ENCODE peak calls at places on chromosomes 5 and 9, in nine cellular contexts. B is MCF 10A, I is GM10248, O is mammary epithelial cell, E is fibroblast of lung, U is foreskin fibroblast, V is lower lobe of right lung, D is PC-9, C is left ventricle myocardium inferior. Q is an unnamed sample.

GRCh38 chr9:114027159-114027895 is 50.8 kb downstream of the AMBP start:
- DNase-seq in B (no peak), I (peak), O (no peak), E (no peak), U (no peak), V (no peak), D (no peak), C (no peak), Q (no peak)

GRCh38 chr9:89278997-89279739 is 31.8 kb upstream of the CKS2 start:
- DNase-seq in B (peak), I (peak), O (peak), E (peak), U (peak), V (no peak), D (no peak), C (no peak), Q (peak)

GRCh38 chr5:52838306-52839015 is 50.7 kb downstream of the ITGA1 start:
- DNase-seq in B (peak), I (no peak), O (no peak), E (no peak), U (no peak), V (no peak), D (no peak), C (no peak), Q (no peak)

GRCh38 chr5:170431571-170431970 is 42.4 kb upstream of the KCNMB1 start:
- DNase-seq in B (no peak), I (no peak), O (no peak), E (no peak), U (no peak), V (no peak), D (no peak), C (no peak), Q (no peak)

GRCh38 chr5:1020461-1020961 is 11.9 kb downstream of the NKD2 start:
- DNase-seq in B (no peak), I (no peak), O (no peak), E (no peak), U (no peak), V (peak), D (no peak), C (peak), Q (no peak)

GRCh38 chr5:1167361-1167727 is 34.1 kb upstream of the SLC6A19 start:
- DNase-seq in B (no peak), I (no peak), O (no peak), E (no peak), U (no peak), V (peak), D (no peak), C (no peak), Q (no peak)

GRCh38 chr5:133936611-133937015 is 31.8 kb downstream of the C5orf15 start:
- DNase-seq in B (no peak), I (no peak), O (no peak), E (no peak), U (no peak), V (no peak), D (no peak), C (no peak), Q (no peak)

GRCh38 chr5:143262393-143263174 is 140.9 kb downstream of the NR3C1 start:
- DNase-seq in B (peak), I (no peak), O (peak), E (peak), U (peak), V (no peak), D (peak), C (no peak), Q (no peak)

GRCh38 chr9:88243736-88244135 is 105.5 kb upstream of the SPATA31C2 start:
- DNase-seq in B (no peak), I (no peak), O (no peak), E (no peak), U (no peak), V (no peak), D (no peak), C (no peak), Q (no peak)

GRCh38 chr9:134372621-134373267 is 46.5 kb downstream of the RXRA start:
- DNase-seq in B (peak), I (no peak), O (no peak), E (no peak), U (no peak), V (peak), D (no peak), C (peak), Q (no peak)

GRCh38 chr9:127418037-127418471 is 6.1 kb upstream of the ZNF79 start:
- DNase-seq in B (peak), I (peak), O (no peak), E (no peak), U (peak), V (no peak), D (no peak), C (no peak), Q (peak)

GRCh38 chr9:81112638-81113037 is 576.7 kb downstream of the TLE1 start:
- DNase-seq in B (no peak), I (no peak), O (no peak), E (no peak), U (no peak), V (no peak), D (no peak), C (no peak), Q (no peak)

GRCh38 chr5:155258139-155258538 is 244.6 kb downstream of the KIF4B start:
- DNase-seq in B (no peak), I (no peak), O (no peak), E (no peak), U (no peak), V (no peak), D (no peak), C (no peak), Q (no peak)

GRCh38 chr5:1512541-1513291 is 11.0 kb downstream of the LPCAT1 start:
- DNase-seq in B (no peak), I (no peak), O (no peak), E (no peak), U (no peak), V (peak), D (no peak), C (peak), Q (no peak)

GRCh38 chr9:96515629-96516470 is 65.9 kb downstream of the HABP4 start:
- DNase-seq in B (no peak), I (no peak), O (no peak), E (peak), U (peak), V (no peak), D (no peak), C (no peak), Q (no peak)

GRCh38 chr9:75962186-75963036 is 71.9 kb downstream of the PCSK5 start:
- DNase-seq in B (no peak), I (no peak), O (no peak), E (peak), U (peak), V (peak), D (peak), C (peak), Q (no peak)

DNA sequence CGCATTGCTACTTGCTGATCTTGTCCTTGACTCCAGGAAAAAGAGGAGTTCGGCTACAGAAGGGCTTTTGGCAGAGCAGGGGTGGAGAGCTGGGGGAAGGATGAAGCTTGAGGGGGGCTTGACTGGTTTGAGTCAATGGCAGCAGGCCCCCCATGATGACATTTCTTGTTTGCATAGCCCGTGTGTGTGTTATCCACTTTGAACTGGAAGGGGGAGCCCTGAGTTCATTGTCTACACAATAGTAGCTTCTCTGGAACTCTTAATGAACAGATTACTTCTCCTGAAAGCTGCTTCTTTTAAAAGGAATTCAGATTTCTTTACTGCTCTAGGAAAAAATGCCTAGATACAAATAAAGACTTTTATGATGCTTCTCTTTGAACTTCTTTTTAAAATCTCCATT is 2.3 kb downstream of the IFNB1 start:
- DNase-seq in B (no peak), I (no peak), O (no peak), E (no peak), U (no peak), V (no peak), D (no peak), C (no peak), Q (no peak)
- TF ChIP-seq CTCF in B (no peak), I (no peak), O (no peak), E (no peak), U (peak), V (no peak), D (no peak), C (no peak), Q (no peak)

GRCh38 chr9:131720330-131720729 is 19.5 kb downstream of the RAPGEF1 start:
- DNase-seq in B (no peak), I (no peak), O (no peak), E (no peak), U (no peak), V (no peak), D (no peak), C (no peak), Q (no peak)

GRCh38 chr9:131724678-131725077 is 15.2 kb downstream of the RAPGEF1 start:
- DNase-seq in B (no peak), I (no peak), O (no peak), E (no peak), U (no peak), V (no peak), D (no peak), C (no peak), Q (no peak)

GRCh38 chr9:131723632-131724031 is 16.2 kb downstream of the RAPGEF1 start:
- DNase-seq in B (no peak), I (no peak), O (no peak), E (no peak), U (no peak), V (no peak), D (no peak), C (no peak), Q (no peak)

GRCh38 chr9:131721096-131721495 is 18.8 kb downstream of the RAPGEF1 start:
- DNase-seq in B (no peak), I (no peak), O (no peak), E (no peak), U (no peak), V (no peak), D (no peak), C (no peak), Q (no peak)

GRCh38 chr9:131722260-131722659 is 17.6 kb downstream of the RAPGEF1 start:
- DNase-seq in B (no peak), I (no peak), O (no peak), E (peak), U (no peak), V (no peak), D (no peak), C (peak), Q (no peak)
- TF ChIP-seq CTCF in B (no peak), I (no peak), O (no peak), E (peak), U (no peak), V (no peak), D (no peak), C (peak), Q (peak)

GRCh38 chr5:157471709-157472108 is 11.7 kb downstream of the NIPAL4 start:
- DNase-seq in B (peak), I (peak), O (peak), E (peak), U (peak), V (no peak), D (no peak), C (no peak), Q (peak)
- TF ChIP-seq CTCF in B (peak), I (peak), O (peak), E (peak), U (peak), V (peak), D (peak), C (peak), Q (peak)

GRCh38 chr9:92030367-92030766 is 80.3 kb upstream of the ROR2 start:
- DNase-seq in B (no peak), I (no peak), O (no peak), E (no peak), U (no peak), V (no peak), D (no peak), C (no peak), Q (no peak)

GRCh38 chr9:92032891-92033290 is 82.3 kb downstream of the SPTLC1 start:
- DNase-seq in B (peak), I (no peak), O (peak), E (no peak), U (no peak), V (no peak), D (no peak), C (no peak), Q (no peak)

GRCh38 chr9:92026206-92027002 is 76.4 kb upstream of the ROR2 start:
- DNase-seq in B (no peak), I (no peak), O (no peak), E (no peak), U (no peak), V (no peak), D (no peak), C (no peak), Q (no peak)

GRCh38 chr9:92033307-92033706 is 81.9 kb downstream of the SPTLC1 start:
- DNase-seq in B (no peak), I (no peak), O (no peak), E (no peak), U (no peak), V (no peak), D (no peak), C (no peak), Q (no peak)

DNA sequence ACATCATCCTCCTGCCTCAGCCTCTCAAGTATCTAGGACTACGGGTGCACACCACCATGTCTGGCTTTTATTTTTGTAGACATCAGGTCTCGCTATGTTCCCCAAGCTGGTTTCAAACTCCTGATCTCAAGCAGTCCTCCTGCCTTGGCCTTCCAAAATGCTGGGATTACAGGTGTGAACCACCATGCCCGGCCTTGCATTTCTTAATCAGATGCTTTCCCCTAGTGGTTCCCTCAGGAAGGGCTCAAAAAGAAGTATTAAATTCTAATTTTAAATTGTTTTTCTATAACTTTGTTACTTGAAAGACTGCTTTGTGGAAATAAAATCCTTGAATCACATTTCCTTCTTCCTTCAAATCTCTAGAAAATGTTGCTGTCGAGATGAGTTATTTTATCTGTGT is 79.5 kb upstream of the ROR2 start:
- DNase-seq in B (no peak), I (no peak), O (no peak), E (no peak), U (no peak), V (no peak), D (no peak), C (no peak), Q (no peak)
- TF ChIP-seq CTCF in B (no peak), I (no peak), O (peak), E (peak), U (peak), V (no peak), D (peak), C (no peak), Q (no peak)

GRCh38 chr5:40554048-40554447 is 125.7 kb upstream of the PTGER4 start:
- DNase-seq in B (no peak), I (no peak), O (no peak), E (no peak), U (no peak), V (no peak), D (no peak), C (no peak), Q (no peak)

GRCh38 chr5:40552981-40553380 is 126.7 kb upstream of the PTGER4 start:
- DNase-seq in B (no peak), I (no peak), O (no peak), E (no peak), U (no peak), V (no peak), D (no peak), C (no peak), Q (no peak)

GRCh38 chr5:40549611-40550010 is 130.1 kb upstream of the PTGER4 start:
- DNase-seq in B (peak), I (no peak), O (peak), E (peak), U (no peak), V (no peak), D (no peak), C (no peak), Q (no peak)

GRCh38 chr5:40550481-40550880 is 129.2 kb upstream of the PTGER4 start:
- DNase-seq in B (no peak), I (no peak), O (no peak), E (no peak), U (no peak), V (no peak), D (no peak), C (no peak), Q (no peak)

DNA sequence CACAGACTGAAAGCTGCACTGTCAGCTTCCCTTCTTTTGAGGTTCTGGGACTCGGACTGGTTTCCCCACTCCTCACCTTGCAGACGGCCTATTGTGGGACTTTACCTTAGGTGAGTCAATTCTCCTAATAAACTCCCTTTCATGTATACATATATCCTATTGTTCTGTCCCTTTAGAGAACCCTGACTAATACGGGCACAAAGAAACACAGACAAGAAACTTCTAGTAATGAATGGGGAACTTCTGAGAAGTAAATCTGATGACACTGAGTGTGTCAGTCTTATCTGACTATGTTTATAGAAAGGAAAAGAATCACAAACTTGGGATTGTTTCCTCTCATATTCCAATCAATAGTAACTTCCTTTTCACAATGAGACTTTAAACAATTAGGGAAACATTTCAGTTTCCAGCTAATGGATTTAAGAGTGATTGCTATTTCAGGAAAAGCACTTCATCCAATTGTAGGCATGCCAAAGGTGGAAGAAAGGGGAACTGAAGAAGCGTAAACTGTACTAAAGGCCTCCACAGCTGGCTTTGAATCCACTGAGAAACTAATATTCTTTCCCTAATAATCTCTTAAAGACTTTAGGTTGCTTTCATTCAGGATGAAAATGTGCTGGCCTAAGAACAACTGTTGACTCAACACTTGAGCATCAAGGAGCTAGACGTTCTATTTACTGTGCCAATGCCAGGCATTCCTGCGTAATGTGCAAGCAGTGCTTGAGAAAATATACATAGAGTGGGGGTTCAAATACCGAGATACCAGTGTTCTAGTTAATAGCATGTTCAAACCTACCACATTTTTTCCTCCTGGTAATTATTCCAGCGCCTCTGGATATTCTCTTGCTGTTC is 127.8 kb upstream of the PTGER4 start:
- DNase-seq in B (peak), I (no peak), O (peak), E (peak), U (peak), V (no peak), D (peak), C (no peak), Q (no peak)
- TF ChIP-seq CTCF in B (no peak), I (no peak), O (no peak), E (no peak), U (no peak), V (no peak), D (no peak), C (no peak), Q (no peak)

GRCh38 chr5:127957183-127957582 is 126.4 kb upstream of the SLC12A2 start:
- DNase-seq in B (peak), I (no peak), O (peak), E (peak), U (peak), V (no peak), D (no peak), C (peak), Q (no peak)
- TF ChIP-seq CTCF in B (no peak), I (no peak), O (no peak), E (peak), U (no peak), V (no peak), D (no peak), C (peak), Q (no peak)

DNA sequence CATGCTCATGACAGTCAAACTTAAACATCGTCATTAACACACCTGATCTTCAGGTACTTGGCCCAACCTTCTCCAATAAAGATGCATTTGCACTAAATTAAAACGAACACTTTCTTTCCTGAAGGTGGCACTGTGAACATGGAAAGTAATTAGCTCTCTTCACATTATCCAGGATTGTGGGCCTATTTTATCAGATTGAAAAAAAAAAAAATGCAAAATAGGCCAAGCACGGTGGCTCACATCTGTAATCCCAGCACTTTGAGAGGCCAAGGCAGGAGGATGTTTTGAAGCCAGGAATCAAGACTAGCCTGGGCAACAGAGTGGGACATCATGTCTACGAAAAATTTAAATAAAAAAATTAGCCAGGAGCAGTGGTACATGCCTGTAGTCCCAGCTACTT is 14.4 kb upstream of the CDC20B start:
- DNase-seq in B (peak), I (no peak), O (peak), E (no peak), U (no peak), V (no peak), D (peak), C (no peak), Q (peak)
- TF ChIP-seq CTCF in B (peak), I (peak), O (peak), E (peak), U (no peak), V (no peak), D (peak), C (no peak), Q (peak)

GRCh38 chr9:71446499-71447411 is 321.6 kb downstream of the CEMIP2 start:
- DNase-seq in B (peak), I (peak), O (peak), E (peak), U (peak), V (peak), D (no peak), C (no peak), Q (peak)
- TF ChIP-seq CTCF in B (no peak), I (no peak), O (peak), E (peak), U (peak), V (no peak), D (no peak), C (no peak), Q (peak)

GRCh38 chr5:119255571-119256356 is 100.1 kb upstream of the TNFAIP8 start:
- DNase-seq in B (peak), I (peak), O (peak), E (no peak), U (no peak), V (no peak), D (peak), C (no peak), Q (peak)
- TF ChIP-seq CTCF in B (peak), I (no peak), O (peak), E (peak), U (peak), V (no peak), D (peak), C (no peak), Q (peak)